ENCODE peak calls at places on chromosomes 3 and 15, in seven cellular contexts. Z, C, Y, F, M, A and N are unnamed samples.

GRCh38 chr15:93948728-93949127 is 282.6 kb upstream of the MCTP2 start:
- DNase-seq in M (no peak), Y (no peak), F (no peak), Z (no peak), A (no peak), C (no peak), N (no peak)

GRCh38 chr3:51384145-51384729 is 854 bp upstream of the MANF start:
- DNase-seq in A (no peak), Z (peak), F (no peak), M (no peak), C (no peak), Y (no peak), N (no peak)

GRCh38 chr3:53156368-53156834 is 4.6 kb upstream of the PRKCD start:
- DNase-seq in F (no peak), Z (no peak), M (no peak), Y (no peak), A (no peak), C (no peak), N (no peak)

GRCh38 chr15:25860885-25861866 is 2.0 kb downstream of the ATP10A start:
- DNase-seq in F (no peak), Y (peak), A (no peak), M (no peak), Z (no peak), C (no peak), N (no peak)

GRCh38 chr15:38458646-38459045 is 4.7 kb downstream of the FAM98B start:
- DNase-seq in C (no peak), M (no peak), Y (no peak), Z (no peak), F (no peak), A (no peak), N (no peak)

GRCh38 chr3:46845397-46845859 is 17.8 kb downstream of the MYL3 start:
- DNase-seq in Z (peak), F (peak), A (peak), C (peak), Y (no peak), M (peak), N (no peak)

GRCh38 chr3:102745881-102746280 is 311.1 kb downstream of the ZPLD1 start:
- DNase-seq in Z (peak), C (no peak), A (no peak), Y (no peak), F (no peak), M (peak), N (no peak)

GRCh38 chr3:25452185-25452584 is 24.1 kb downstream of the RARB start:
- DNase-seq in C (no peak), Z (no peak), F (no peak), Y (no peak), M (no peak), A (no peak), N (no peak)

GRCh38 chr3:99878005-99878404 is 60.3 kb downstream of the CMSS1 start:
- DNase-seq in M (peak), Z (peak), Y (no peak), C (no peak), A (no peak), F (peak), N (no peak)

GRCh38 chr3:134601539-134602439 is 49.0 kb downstream of the KY start:
- DNase-seq in Y (no peak), A (peak), F (peak), C (no peak), Z (peak), M (peak), N (no peak)

GRCh38 chr3:4817128-4817527 is 162.1 kb upstream of the BHLHE40 start:
- DNase-seq in Y (no peak), C (no peak), Z (no peak), F (no peak), M (no peak), A (no peak), N (no peak)

GRCh38 chr15:89494941-89495637 is 1.3 kb downstream of the RHCG start:
- DNase-seq in C (peak), F (peak), Y (no peak), M (peak), Z (peak), A (peak), N (no peak)

GRCh38 chr3:120850326-120851295 is 57.4 kb upstream of the STXBP5L start:
- DNase-seq in A (peak), Y (no peak), Z (no peak), C (no peak), F (no peak), M (no peak), N (no peak)

GRCh38 chr3:17055374-17056276 is 170.9 kb downstream of the PLCL2 start:
- DNase-seq in A (no peak), C (no peak), Z (peak), F (peak), M (peak), Y (no peak), N (no peak)

GRCh38 chr3:132874701-132875100 is 152.5 kb upstream of the NPHP3 start:
- DNase-seq in F (no peak), A (no peak), M (no peak), Y (no peak), Z (no peak), C (no peak), N (no peak)

GRCh38 chr15:38905634-38906033 is 341.0 kb upstream of the RASGRP1 start:
- DNase-seq in Z (peak), Y (no peak), A (no peak), F (no peak), C (no peak), M (peak), N (no peak)

GRCh38 chr3:108117245-108117644 is 26.4 kb upstream of the CD47 start:
- DNase-seq in Z (peak), Y (no peak), M (no peak), F (no peak), A (no peak), C (no peak), N (no peak)

GRCh38 chr3:111473550-111473949 is 68.4 kb upstream of the CD96 start:
- DNase-seq in F (peak), Z (no peak), C (no peak), M (no peak), Y (no peak), A (peak), N (no peak)

GRCh38 chr3:126544596-126545281 is 14.0 kb downstream of the C3orf22 start:
- DNase-seq in M (no peak), Y (no peak), C (peak), Z (no peak), F (no peak), A (no peak), N (peak)

GRCh38 chr15:101126618-101127502 is 125.0 kb downstream of the CHSY1 start:
- DNase-seq in Z (peak), A (peak), M (peak), F (peak), C (no peak), Y (peak), N (no peak)

GRCh38 chr3:158103956-158104338 is 2.3 kb downstream of the SHOX2 start:
- DNase-seq in F (no peak), Z (no peak), M (no peak), C (no peak), A (no peak), Y (no peak), N (no peak)

GRCh38 chr15:79459666-79460065 is 27.5 kb downstream of the MINAR1 start:
- DNase-seq in F (no peak), Y (no peak), A (no peak), Z (no peak), C (no peak), M (no peak), N (no peak)

GRCh38 chr3:134331811-134332199 is 42.4 kb downstream of the AMOTL2 start:
- DNase-seq in M (no peak), Z (peak), C (peak), F (no peak), Y (no peak), A (no peak), N (no peak)

GRCh38 chr15:86213888-86214287 is 134.2 kb downstream of the AGBL1 start:
- DNase-seq in C (no peak), Z (no peak), F (no peak), Y (no peak), M (no peak), A (no peak), N (no peak)

GRCh38 chr15:89492934-89493631 is 3.3 kb downstream of the RHCG start:
- DNase-seq in A (no peak), Z (no peak), C (peak), M (no peak), Y (no peak), F (no peak), N (no peak)

GRCh38 chr3:32048487-32049174 is 57.8 kb upstream of the GPD1L start:
- DNase-seq in F (peak), Y (no peak), M (peak), A (no peak), Z (no peak), C (no peak), N (no peak)

GRCh38 chr3:195087321-195087720 is 183.6 kb downstream of the XXYLT1 start:
- DNase-seq in Y (no peak), Z (no peak), M (no peak), C (peak), F (no peak), A (no peak), N (no peak)

GRCh38 chr3:186235554-186235953 is 126.5 kb downstream of the DGKG start:
- DNase-seq in F (no peak), Z (no peak), C (no peak), Y (no peak), M (no peak), A (no peak), N (no peak)

GRCh38 chr3:145981057-145981456 is 179.9 kb downstream of the PLOD2 start:
- DNase-seq in C (no peak), Z (peak), A (no peak), Y (no peak), F (no peak), M (no peak), N (no peak)

GRCh38 chr3:87997298-87997697 is 61.5 kb downstream of the CGGBP1 start:
- DNase-seq in F (no peak), M (no peak), Z (peak), A (no peak), C (no peak), Y (peak), N (no peak)

GRCh38 chr3:71423151-71423906 is 160.2 kb downstream of the FOXP1 start:
- DNase-seq in C (no peak), M (peak), F (peak), A (peak), Z (no peak), Y (no peak), N (no peak)

GRCh38 chr15:85878866-85879265 is 84.1 kb upstream of the KLHL25 start:
- DNase-seq in F (no peak), M (no peak), C (no peak), Z (no peak), A (no peak), Y (no peak), N (no peak)

GRCh38 chr3:126124148-126124868 is 40.4 kb upstream of the SLC41A3 start:
- DNase-seq in F (no peak), Y (no peak), A (peak), Z (no peak), M (no peak), C (peak), N (no peak)

GRCh38 chr3:26963356-26963742 is 340.8 kb downstream of the LRRC3B start:
- DNase-seq in M (no peak), A (no peak), C (no peak), F (no peak), Y (no peak), Z (no peak), N (no peak)

GRCh38 chr3:38110314-38111050 is 26.4 kb downstream of the ACAA1 start:
- DNase-seq in A (no peak), Y (no peak), Z (no peak), C (peak), F (no peak), M (no peak), N (no peak)
- H3K4me3 ChIP-seq in A (no peak), Y (no peak), Z (no peak), C (no peak), F (no peak), M (no peak), N (no peak)

DNA sequence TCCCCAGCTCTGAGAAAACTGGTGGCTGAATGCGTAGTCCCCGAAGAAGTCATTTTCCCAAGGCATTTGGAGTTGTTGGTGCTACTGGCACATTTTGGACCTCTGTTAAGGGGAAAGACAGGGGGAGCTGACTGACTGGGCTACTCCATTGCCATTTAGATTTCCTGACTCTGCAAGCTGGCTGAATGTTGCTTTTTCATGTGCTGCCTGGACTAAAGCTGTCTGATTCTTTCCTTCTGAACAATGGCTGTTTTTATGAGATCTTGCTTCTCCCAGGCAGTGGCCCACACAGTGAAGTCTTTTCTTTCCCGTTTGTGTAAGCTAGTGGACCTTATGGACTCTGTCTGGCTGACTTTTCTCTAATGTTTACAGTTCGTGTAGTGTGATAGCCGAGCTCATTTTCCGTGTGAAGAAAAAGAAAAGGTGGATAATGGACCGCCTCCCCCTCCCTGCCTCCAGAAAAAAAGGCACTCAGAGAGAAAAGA is 38.2 kb upstream of the TRAK1 start:
- DNase-seq in Z (peak), F (peak), C (no peak), Y (no peak), A (no peak), M (peak), N (no peak)
- TF ChIP-seq CTCF in Z (peak), F (peak), C (no peak), Y (no peak), A (no peak), M (no peak), N (no peak)

DNA sequence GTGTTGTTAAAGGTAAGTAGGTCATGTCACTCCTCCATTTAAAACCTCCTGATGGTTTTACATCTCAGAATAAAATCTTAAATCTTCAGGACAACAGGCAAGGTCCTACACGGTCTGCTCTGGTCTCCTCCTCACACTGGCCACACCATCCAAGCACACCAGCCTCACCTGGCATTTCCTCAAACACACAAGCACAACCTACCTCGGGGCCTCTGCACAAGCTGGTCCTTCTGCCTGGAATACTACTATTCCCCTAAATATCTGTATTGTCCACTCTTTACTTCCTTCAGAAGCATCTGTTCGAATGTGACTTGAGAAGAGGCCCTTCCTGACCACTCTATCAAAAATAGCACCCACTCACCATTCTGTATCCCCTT is 1.8 kb downstream of the GORASP1 start:
- DNase-seq in F (no peak), M (no peak), A (no peak), Y (peak), C (no peak), Z (no peak), N (no peak)
- H3K4me3 ChIP-seq in F (peak), M (peak), A (no peak), Y (no peak), C (peak), Z (peak), N (no peak)

DNA sequence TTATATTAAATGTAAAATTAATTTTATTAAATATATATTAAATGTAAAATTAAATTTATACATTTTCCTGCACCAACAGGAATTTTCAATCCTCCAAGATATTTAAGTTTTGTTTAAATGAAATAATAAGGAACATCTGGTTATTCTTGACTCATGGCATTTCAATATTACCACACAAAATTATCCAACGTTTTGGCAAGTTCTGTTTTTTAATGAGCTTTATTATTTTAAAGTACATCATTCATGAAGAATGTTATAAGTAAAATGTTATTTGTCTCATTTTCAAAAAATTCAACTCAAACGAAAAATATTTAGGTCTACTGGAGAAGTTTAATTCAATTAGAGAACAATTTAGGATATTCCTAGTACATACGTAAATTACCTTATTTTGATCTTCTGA is 811.4 kb downstream of the NAALADL2 start:
- DNase-seq in Z (no peak), A (no peak), M (peak), C (no peak), F (no peak), Y (no peak), N (no peak)
- TF ChIP-seq CTCF in Z (no peak), A (no peak), M (no peak), C (no peak), F (no peak), Y (no peak), N (no peak)

GRCh38 chr3:151901282-151901945 is 28.0 kb downstream of the SUCNR1 start:
- DNase-seq in Y (no peak), M (no peak), F (no peak), A (no peak), Z (no peak), C (no peak), N (no peak)

GRCh38 chr3:151905647-151906046 is 32.2 kb downstream of the SUCNR1 start:
- DNase-seq in Y (no peak), Z (no peak), A (no peak), M (no peak), F (no peak), C (no peak), N (no peak)

GRCh38 chr3:151900460-151900859 is 27.0 kb downstream of the SUCNR1 start:
- DNase-seq in Z (no peak), Y (no peak), C (no peak), A (no peak), M (peak), F (no peak), N (no peak)

GRCh38 chr3:151901946-151902285 is 28.5 kb downstream of the SUCNR1 start:
- DNase-seq in A (no peak), Y (no peak), C (no peak), F (no peak), M (no peak), Z (no peak), N (no peak)

GRCh38 chr3:151903501-151903991 is 30.1 kb downstream of the SUCNR1 start:
- DNase-seq in M (peak), Y (no peak), Z (peak), F (peak), C (no peak), A (no peak), N (no peak)
- H3K4me3 ChIP-seq in M (no peak), Y (no peak), Z (no peak), F (no peak), C (no peak), A (no peak), N (no peak)

GRCh38 chr3:139320551-139321309 is 23.1 kb upstream of the MRPS22 start:
- DNase-seq in F (no peak), A (no peak), C (peak), Z (no peak), Y (no peak), M (no peak), N (no peak)

GRCh38 chr3:139318826-139319225 is 25.0 kb upstream of the MRPS22 start:
- DNase-seq in C (no peak), Y (no peak), F (no peak), A (no peak), M (no peak), Z (no peak), N (no peak)

GRCh38 chr3:139318431-139318816 is 25.4 kb upstream of the MRPS22 start:
- DNase-seq in Y (no peak), F (peak), M (no peak), A (peak), C (no peak), Z (peak), N (no peak)

GRCh38 chr3:139317660-139318430 is 26.0 kb upstream of the MRPS22 start:
- DNase-seq in A (no peak), Z (no peak), F (no peak), M (no peak), C (no peak), Y (no peak), N (no peak)

GRCh38 chr3:139319428-139320402 is 24.1 kb upstream of the MRPS22 start:
- DNase-seq in Z (peak), M (peak), C (no peak), A (peak), F (peak), Y (no peak), N (no peak)
- TF ChIP-seq CTCF in Z (peak), M (peak), C (no peak), A (peak), F (peak), Y (no peak), N (peak)

DNA sequence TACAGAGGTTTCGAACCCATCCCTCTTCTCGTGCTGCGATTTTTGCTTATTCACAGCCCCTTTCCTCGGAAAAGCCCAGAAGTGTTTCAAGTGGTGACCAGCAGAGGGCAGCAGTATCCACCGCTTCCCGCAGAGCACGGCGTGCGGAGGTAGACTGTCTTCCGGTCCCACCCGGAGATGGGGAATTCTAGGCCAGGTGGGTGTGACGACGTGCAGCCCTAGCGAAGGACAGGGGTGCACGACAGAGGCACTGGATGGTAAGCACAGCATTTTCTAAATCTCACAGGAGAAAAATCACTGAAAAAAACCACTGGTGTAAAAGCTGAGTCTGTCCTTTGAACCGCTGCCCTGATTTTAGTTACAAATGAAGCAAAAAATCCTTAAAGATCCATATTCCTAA is 7.4 kb upstream of the PSMD6 start:
- DNase-seq in F (peak), Z (peak), Y (peak), C (peak), M (peak), A (peak), N (peak)
- H3K4me3 ChIP-seq in F (no peak), Z (peak), Y (peak), C (peak), M (peak), A (peak), N (peak)

GRCh38 chr3:197331131-197331530 is 32.7 kb upstream of the DLG1 start:
- DNase-seq in C (peak), Y (no peak), F (peak), Z (peak), A (no peak), M (no peak), N (no peak)
- TF ChIP-seq CTCF in C (no peak), Y (no peak), F (peak), Z (peak), A (peak), M (no peak), N (no peak)

GRCh38 chr3:160447544-160447943 is 2.0 kb downstream of the TRIM59 start:
- DNase-seq in C (no peak), A (no peak), Y (no peak), M (peak), Z (peak), F (peak), N (no peak)

GRCh38 chr3:160448845-160449659 is 534 bp downstream of the TRIM59 start:
- DNase-seq in Y (no peak), Z (peak), A (no peak), M (peak), C (no peak), F (peak), N (peak)

GRCh38 chr3:160451602-160452001 is 2.0 kb upstream of the TRIM59 start:
- DNase-seq in M (no peak), C (no peak), A (no peak), F (no peak), Y (no peak), Z (no peak), N (no peak)

GRCh38 chr3:160449660-160450598 is at the start of gene TRIM59:
- DNase-seq in A (peak), C (peak), F (peak), Y (peak), Z (peak), M (peak), N (peak)

GRCh38 chr3:160450846-160451245 is 1.3 kb upstream of the TRIM59 start:
- DNase-seq in A (no peak), M (peak), C (no peak), Z (peak), F (peak), Y (no peak), N (no peak)
- H3K4me3 ChIP-seq in A (no peak), M (no peak), C (no peak), Z (no peak), F (no peak), Y (no peak), N (no peak)